ENCODE peak calls at places on chromosomes 16 and 17, in nine cellular contexts. One of them, this sample, is unnamed.

GRCh38 chr17:34252138-34252889 is 2.8 kb upstream of the CCL2 start:
- DNase-seq in GM20000: peak
- DNase-seq in esophagus muscularis mucosa: peak
- DNase-seq in heart left ventricle: peak
- DNase-seq in CD14-positive monocyte: peak
- DNase-seq in AG04450: peak
- DNase-seq in HL-60: peak
- DNase-seq in neural progenitor cell: no peak
- DNase-seq in body of pancreas: peak
- DNase-seq in this sample: peak

GRCh38 chr16:67277294-67277998 is 1.9 kb upstream of the PLEKHG4 start:
- DNase-seq in GM20000: no peak
- DNase-seq in esophagus muscularis mucosa: no peak
- DNase-seq in heart left ventricle: peak
- DNase-seq in CD14-positive monocyte: no peak
- DNase-seq in AG04450: peak
- DNase-seq in HL-60: peak
- DNase-seq in neural progenitor cell: no peak
- DNase-seq in body of pancreas: no peak
- DNase-seq in this sample: peak

GRCh38 chr17:38585056-38585804 is 20.5 kb downstream of the SRCIN1 start:
- DNase-seq in GM20000: no peak
- DNase-seq in esophagus muscularis mucosa: no peak
- DNase-seq in heart left ventricle: no peak
- DNase-seq in CD14-positive monocyte: no peak
- DNase-seq in AG04450: no peak
- DNase-seq in HL-60: no peak
- DNase-seq in neural progenitor cell: peak
- DNase-seq in body of pancreas: no peak
- DNase-seq in this sample: no peak

GRCh38 chr16:6880263-6880662 is 452.4 kb upstream of the RBFOX1 start:
- DNase-seq in GM20000: no peak
- DNase-seq in esophagus muscularis mucosa: no peak
- DNase-seq in heart left ventricle: no peak
- DNase-seq in CD14-positive monocyte: no peak
- DNase-seq in AG04450: no peak
- DNase-seq in HL-60: no peak
- DNase-seq in neural progenitor cell: no peak
- DNase-seq in body of pancreas: no peak
- DNase-seq in this sample: no peak

GRCh38 chr16:1561266-1561665 is 27.8 kb downstream of the TMEM204 start:
- DNase-seq in GM20000: no peak
- DNase-seq in esophagus muscularis mucosa: no peak
- DNase-seq in heart left ventricle: no peak
- DNase-seq in CD14-positive monocyte: no peak
- DNase-seq in AG04450: no peak
- DNase-seq in HL-60: no peak
- DNase-seq in neural progenitor cell: no peak
- DNase-seq in body of pancreas: no peak
- DNase-seq in this sample: no peak

GRCh38 chr17:40632206-40632605 is 15.4 kb downstream of the SMARCE1 start:
- DNase-seq in GM20000: no peak
- DNase-seq in esophagus muscularis mucosa: no peak
- DNase-seq in heart left ventricle: no peak
- DNase-seq in CD14-positive monocyte: no peak
- DNase-seq in AG04450: no peak
- DNase-seq in HL-60: no peak
- DNase-seq in neural progenitor cell: no peak
- DNase-seq in body of pancreas: no peak
- DNase-seq in this sample: no peak

GRCh38 chr16:71328151-71328550 is 30.4 kb upstream of the CALB2 start:
- DNase-seq in GM20000: no peak
- DNase-seq in esophagus muscularis mucosa: no peak
- DNase-seq in heart left ventricle: no peak
- DNase-seq in CD14-positive monocyte: no peak
- DNase-seq in AG04450: no peak
- DNase-seq in HL-60: no peak
- DNase-seq in neural progenitor cell: no peak
- DNase-seq in body of pancreas: no peak
- DNase-seq in this sample: no peak

GRCh38 chr17:78742901-78743300 is 39.2 kb downstream of the CYTH1 start:
- DNase-seq in GM20000: no peak
- DNase-seq in esophagus muscularis mucosa: no peak
- DNase-seq in heart left ventricle: no peak
- DNase-seq in CD14-positive monocyte: no peak
- DNase-seq in AG04450: no peak
- DNase-seq in HL-60: no peak
- DNase-seq in neural progenitor cell: no peak
- DNase-seq in body of pancreas: no peak
- DNase-seq in this sample: no peak

GRCh38 chr17:49612721-49613120 is 37.0 kb downstream of the NXPH3 start:
- DNase-seq in GM20000: no peak
- DNase-seq in esophagus muscularis mucosa: no peak
- DNase-seq in heart left ventricle: no peak
- DNase-seq in CD14-positive monocyte: no peak
- DNase-seq in AG04450: no peak
- DNase-seq in HL-60: no peak
- DNase-seq in neural progenitor cell: no peak
- DNase-seq in body of pancreas: no peak
- DNase-seq in this sample: no peak

GRCh38 chr17:49610883-49611584 is 35.4 kb downstream of the NXPH3 start:
- DNase-seq in GM20000: no peak
- DNase-seq in esophagus muscularis mucosa: no peak
- DNase-seq in heart left ventricle: no peak
- DNase-seq in CD14-positive monocyte: no peak
- DNase-seq in AG04450: no peak
- DNase-seq in HL-60: no peak
- DNase-seq in neural progenitor cell: no peak
- DNase-seq in body of pancreas: peak
- DNase-seq in this sample: no peak

GRCh38 chr17:49618112-49618611 is 42.5 kb downstream of the NXPH3 start:
- DNase-seq in GM20000: no peak
- DNase-seq in esophagus muscularis mucosa: no peak
- DNase-seq in heart left ventricle: no peak
- DNase-seq in CD14-positive monocyte: no peak
- DNase-seq in AG04450: no peak
- DNase-seq in HL-60: no peak
- DNase-seq in neural progenitor cell: no peak
- DNase-seq in body of pancreas: no peak
- DNase-seq in this sample: no peak

GRCh38 chr17:49616546-49617205 is 41.0 kb downstream of the NXPH3 start:
- DNase-seq in GM20000: no peak
- DNase-seq in esophagus muscularis mucosa: no peak
- DNase-seq in heart left ventricle: peak
- DNase-seq in CD14-positive monocyte: no peak
- DNase-seq in AG04450: no peak
- DNase-seq in HL-60: no peak
- DNase-seq in neural progenitor cell: no peak
- DNase-seq in body of pancreas: peak
- DNase-seq in this sample: peak

DNA sequence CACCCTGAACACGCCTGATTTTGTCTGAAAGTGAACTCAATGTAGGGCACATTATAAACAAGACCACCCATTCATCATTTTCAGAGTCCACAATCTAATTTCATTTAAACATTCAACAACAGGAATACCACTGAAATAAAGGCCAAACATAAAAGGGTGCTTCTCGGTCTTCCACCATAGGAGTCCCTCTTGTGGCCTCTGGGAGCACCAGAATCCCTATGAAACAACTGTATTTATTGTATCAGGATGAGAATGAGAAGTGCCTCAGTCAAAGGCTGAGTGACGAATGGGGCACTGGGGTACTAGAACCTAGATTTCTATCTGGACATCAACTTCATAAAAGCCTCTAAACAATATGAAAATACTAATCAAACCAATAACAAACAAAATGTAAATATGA is 40.4 kb downstream of the NXPH3 start:
- DNase-seq in GM20000: no peak
- DNase-seq in esophagus muscularis mucosa: no peak
- DNase-seq in heart left ventricle: no peak
- DNase-seq in CD14-positive monocyte: no peak
- DNase-seq in AG04450: no peak
- DNase-seq in HL-60: no peak
- DNase-seq in neural progenitor cell: peak
- DNase-seq in body of pancreas: no peak
- DNase-seq in this sample: no peak
- TF ChIP-seq CTCF in GM20000: no peak
- TF ChIP-seq CTCF in esophagus muscularis mucosa: peak
- TF ChIP-seq CTCF in heart left ventricle: no peak
- TF ChIP-seq CTCF in CD14-positive monocyte: no peak
- TF ChIP-seq CTCF in AG04450: peak
- TF ChIP-seq CTCF in HL-60: no peak
- TF ChIP-seq CTCF in neural progenitor cell: peak
- TF ChIP-seq CTCF in body of pancreas: no peak
- TF ChIP-seq CTCF in this sample: no peak

GRCh38 chr16:21702259-21702658 is 38.5 kb downstream of the OTOA start:
- DNase-seq in GM20000: no peak
- DNase-seq in esophagus muscularis mucosa: no peak
- DNase-seq in heart left ventricle: no peak
- DNase-seq in CD14-positive monocyte: no peak
- DNase-seq in AG04450: no peak
- DNase-seq in HL-60: peak
- DNase-seq in neural progenitor cell: no peak
- DNase-seq in body of pancreas: no peak
- DNase-seq in this sample: no peak

GRCh38 chr16:21701271-21701670 is 37.5 kb downstream of the OTOA start:
- DNase-seq in GM20000: no peak
- DNase-seq in esophagus muscularis mucosa: no peak
- DNase-seq in heart left ventricle: no peak
- DNase-seq in CD14-positive monocyte: no peak
- DNase-seq in AG04450: no peak
- DNase-seq in HL-60: no peak
- DNase-seq in neural progenitor cell: no peak
- DNase-seq in body of pancreas: no peak
- DNase-seq in this sample: no peak

GRCh38 chr16:21697032-21697431 is 33.3 kb downstream of the OTOA start:
- DNase-seq in GM20000: no peak
- DNase-seq in esophagus muscularis mucosa: no peak
- DNase-seq in heart left ventricle: no peak
- DNase-seq in CD14-positive monocyte: no peak
- DNase-seq in AG04450: no peak
- DNase-seq in HL-60: no peak
- DNase-seq in neural progenitor cell: no peak
- DNase-seq in body of pancreas: no peak
- DNase-seq in this sample: no peak

GRCh38 chr16:21703156-21703555 is 39.4 kb downstream of the OTOA start:
- DNase-seq in GM20000: no peak
- DNase-seq in esophagus muscularis mucosa: no peak
- DNase-seq in heart left ventricle: no peak
- DNase-seq in CD14-positive monocyte: no peak
- DNase-seq in AG04450: no peak
- DNase-seq in HL-60: no peak
- DNase-seq in neural progenitor cell: no peak
- DNase-seq in body of pancreas: no peak
- DNase-seq in this sample: no peak

GRCh38 chr16:21698169-21699032 is 34.6 kb downstream of the OTOA start:
- DNase-seq in GM20000: no peak
- DNase-seq in esophagus muscularis mucosa: no peak
- DNase-seq in heart left ventricle: no peak
- DNase-seq in CD14-positive monocyte: no peak
- DNase-seq in AG04450: no peak
- DNase-seq in HL-60: no peak
- DNase-seq in neural progenitor cell: no peak
- DNase-seq in body of pancreas: no peak
- DNase-seq in this sample: no peak
- TF ChIP-seq CTCF in GM20000: no peak
- TF ChIP-seq CTCF in esophagus muscularis mucosa: no peak
- TF ChIP-seq CTCF in heart left ventricle: no peak
- TF ChIP-seq CTCF in CD14-positive monocyte: no peak
- TF ChIP-seq CTCF in AG04450: no peak
- TF ChIP-seq CTCF in HL-60: no peak
- TF ChIP-seq CTCF in neural progenitor cell: peak
- TF ChIP-seq CTCF in body of pancreas: no peak
- TF ChIP-seq CTCF in this sample: no peak

DNA sequence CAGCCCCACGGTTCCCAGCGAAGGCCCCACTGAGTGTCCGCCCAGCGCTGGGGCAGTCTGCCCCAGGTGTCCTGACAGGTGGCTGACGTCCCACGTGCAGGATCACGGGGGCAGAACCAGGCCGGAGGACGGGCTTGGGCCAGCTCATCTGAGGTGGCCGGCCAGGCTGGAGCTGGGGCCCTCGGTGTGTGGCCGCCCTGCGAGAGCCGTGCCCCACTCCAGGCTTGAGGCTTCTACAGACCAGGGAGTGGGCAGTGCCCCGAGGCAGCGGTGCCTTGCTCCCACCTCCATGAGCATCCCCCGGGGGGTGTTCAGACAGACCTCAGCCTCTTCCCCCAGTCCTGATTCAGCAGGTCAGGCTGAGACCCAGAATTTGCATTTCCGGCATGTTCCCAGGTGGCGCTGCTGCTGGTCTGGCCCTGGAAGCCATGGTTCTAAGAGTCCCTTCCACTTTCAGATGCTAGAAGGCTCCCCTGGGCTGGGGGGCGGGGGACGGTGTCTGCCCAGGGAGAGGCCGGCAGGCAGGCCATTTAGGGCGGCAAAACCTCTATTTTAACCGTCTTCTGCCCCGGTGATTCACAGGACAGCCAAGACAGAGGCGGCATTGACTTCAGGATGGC is 35.4 kb upstream of the PABPN1L start:
- DNase-seq in GM20000: no peak
- DNase-seq in esophagus muscularis mucosa: no peak
- DNase-seq in heart left ventricle: no peak
- DNase-seq in CD14-positive monocyte: no peak
- DNase-seq in AG04450: no peak
- DNase-seq in HL-60: no peak
- DNase-seq in neural progenitor cell: no peak
- DNase-seq in body of pancreas: no peak
- DNase-seq in this sample: no peak
- TF ChIP-seq CTCF in GM20000: no peak
- TF ChIP-seq CTCF in esophagus muscularis mucosa: no peak
- TF ChIP-seq CTCF in heart left ventricle: no peak
- TF ChIP-seq CTCF in CD14-positive monocyte: no peak
- TF ChIP-seq CTCF in AG04450: no peak
- TF ChIP-seq CTCF in HL-60: no peak
- TF ChIP-seq CTCF in neural progenitor cell: peak
- TF ChIP-seq CTCF in body of pancreas: no peak
- TF ChIP-seq CTCF in this sample: no peak

GRCh38 chr17:3533752-3534151 is 23.9 kb downstream of the TRPV3 start:
- DNase-seq in GM20000: no peak
- DNase-seq in esophagus muscularis mucosa: no peak
- DNase-seq in heart left ventricle: no peak
- DNase-seq in CD14-positive monocyte: no peak
- DNase-seq in AG04450: no peak
- DNase-seq in HL-60: no peak
- DNase-seq in neural progenitor cell: no peak
- DNase-seq in body of pancreas: no peak
- DNase-seq in this sample: no peak

GRCh38 chr17:3532859-3533142 is 24.8 kb downstream of the TRPV3 start:
- DNase-seq in GM20000: no peak
- DNase-seq in esophagus muscularis mucosa: no peak
- DNase-seq in heart left ventricle: no peak
- DNase-seq in CD14-positive monocyte: no peak
- DNase-seq in AG04450: no peak
- DNase-seq in HL-60: no peak
- DNase-seq in neural progenitor cell: no peak
- DNase-seq in body of pancreas: no peak
- DNase-seq in this sample: no peak

GRCh38 chr17:3534881-3535252 is 22.7 kb downstream of the TRPV3 start:
- DNase-seq in GM20000: peak
- DNase-seq in esophagus muscularis mucosa: no peak
- DNase-seq in heart left ventricle: no peak
- DNase-seq in CD14-positive monocyte: no peak
- DNase-seq in AG04450: no peak
- DNase-seq in HL-60: no peak
- DNase-seq in neural progenitor cell: peak
- DNase-seq in body of pancreas: no peak
- DNase-seq in this sample: no peak

GRCh38 chr17:3536736-3537135 is 20.9 kb downstream of the TRPV3 start:
- DNase-seq in GM20000: no peak
- DNase-seq in esophagus muscularis mucosa: no peak
- DNase-seq in heart left ventricle: no peak
- DNase-seq in CD14-positive monocyte: no peak
- DNase-seq in AG04450: no peak
- DNase-seq in HL-60: no peak
- DNase-seq in neural progenitor cell: no peak
- DNase-seq in body of pancreas: no peak
- DNase-seq in this sample: no peak

DNA sequence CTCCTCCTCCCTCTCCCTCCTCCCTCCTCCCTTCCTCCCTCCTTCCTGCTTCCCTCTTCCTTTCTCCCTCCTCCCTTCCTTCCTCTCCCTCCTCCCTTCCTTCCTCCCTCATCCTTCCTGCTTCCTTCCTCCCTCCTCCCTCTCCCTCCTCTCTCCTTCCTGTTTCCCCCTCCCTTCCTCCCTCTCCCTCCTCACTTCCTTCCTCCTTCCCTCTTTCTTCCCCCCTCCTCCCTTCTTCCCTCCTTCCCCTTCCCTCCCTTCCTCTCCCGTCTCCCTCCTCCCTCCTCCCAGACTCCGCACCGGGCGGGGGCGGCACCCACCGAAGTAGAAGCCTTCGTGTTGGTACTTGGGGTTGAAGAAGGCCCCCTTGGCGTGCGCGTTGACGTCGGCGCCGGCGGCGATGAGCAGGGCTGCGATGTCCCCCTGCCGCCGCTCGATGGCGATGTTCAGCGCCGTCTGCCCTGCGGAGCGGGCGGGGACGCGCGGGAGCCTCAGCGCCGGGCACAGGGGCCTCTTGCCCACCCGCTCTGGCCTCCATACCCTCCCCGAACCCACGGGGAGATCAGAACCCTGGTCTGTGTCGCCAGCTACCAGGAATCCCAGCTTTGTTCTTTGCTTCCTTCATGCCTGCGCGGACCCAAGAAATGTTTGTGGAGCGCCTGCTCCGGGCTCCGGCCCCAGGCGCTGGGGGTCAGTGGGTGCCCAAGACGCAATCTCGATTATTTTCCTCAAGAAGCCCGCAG is 22.2 kb downstream of the TRPV3 start:
- DNase-seq in GM20000: peak
- DNase-seq in esophagus muscularis mucosa: no peak
- DNase-seq in heart left ventricle: peak
- DNase-seq in CD14-positive monocyte: no peak
- DNase-seq in AG04450: no peak
- DNase-seq in HL-60: no peak
- DNase-seq in neural progenitor cell: peak
- DNase-seq in body of pancreas: peak
- DNase-seq in this sample: no peak
- TF ChIP-seq CTCF in GM20000: peak
- TF ChIP-seq CTCF in esophagus muscularis mucosa: peak
- TF ChIP-seq CTCF in heart left ventricle: peak
- TF ChIP-seq CTCF in CD14-positive monocyte: peak
- TF ChIP-seq CTCF in AG04450: peak
- TF ChIP-seq CTCF in HL-60: no peak
- TF ChIP-seq CTCF in neural progenitor cell: peak
- TF ChIP-seq CTCF in body of pancreas: peak
- TF ChIP-seq CTCF in this sample: peak

This sample was measured in AG09309.